ENCODE peak calls at places on chromosome 3, in four cellular contexts. Q is mesenchymal stem cell, S is colonic mucosa, G is A549. X is an unnamed sample.

GRCh38 chr3:119305271-119305670 is 11.1 kb downstream of the ARHGAP31 start:
- DNase-seq in Q (peak), S (no peak), G (no peak), X (no peak)

GRCh38 chr3:127749361-127749760 is 73.0 kb downstream of the MGLL start:
- DNase-seq in Q (no peak), S (no peak), G (no peak), X (no peak)

GRCh38 chr3:139930201-139930600 is 4.8 kb upstream of the CLSTN2 start:
- DNase-seq in Q (no peak), S (no peak), G (no peak), X (no peak)

GRCh38 chr3:12193485-12194165 is 34.9 kb upstream of the TIMP4 start:
- DNase-seq in Q (peak), S (peak), G (peak), X (peak)

GRCh38 chr3:196988241-196989029 is 19.8 kb upstream of the PIGZ start:
- DNase-seq in Q (no peak), S (peak), G (no peak), X (peak)

GRCh38 chr3:142318331-142318730 is 92.9 kb upstream of the GK5 start:
- DNase-seq in Q (no peak), S (no peak), G (no peak), X (no peak)

GRCh38 chr3:23203651-23204111 is 554 bp downstream of the UBE2E2 start:
- DNase-seq in Q (peak), S (peak), G (peak), X (peak)

GRCh38 chr3:32725721-32726120 is 40.7 kb downstream of the CNOT10 start:
- DNase-seq in Q (no peak), S (no peak), G (no peak), X (no peak)

GRCh38 chr3:171056528-171056927 is 30.0 kb upstream of the SLC2A2 start:
- DNase-seq in Q (peak), S (no peak), G (no peak), X (no peak)

GRCh38 chr3:154349223-154349622 is 24.9 kb upstream of the DHX36 start:
- DNase-seq in Q (no peak), S (no peak), G (no peak), X (no peak)

GRCh38 chr3:8451696-8452095 is 49.9 kb upstream of the LMCD1 start:
- DNase-seq in Q (no peak), S (no peak), G (no peak), X (no peak)

GRCh38 chr3:31953636-31954035 is 27.4 kb downstream of the OSBPL10 start:
- DNase-seq in Q (no peak), S (no peak), G (no peak), X (no peak)

GRCh38 chr3:106386050-106386449 is 517.2 kb upstream of the CBLB start:
- DNase-seq in Q (no peak), S (no peak), G (no peak), X (no peak)

GRCh38 chr3:136932978-136933812 is 24.6 kb upstream of the IL20RB start:
- DNase-seq in Q (no peak), S (no peak), G (no peak), X (no peak)

GRCh38 chr3:194727435-194728128 is 41.9 kb downstream of the FAM43A start:
- DNase-seq in Q (peak), S (no peak), G (no peak), X (no peak)

GRCh38 chr3:122497425-122497824 is 17.3 kb downstream of the KPNA1 start:
- DNase-seq in Q (peak), S (no peak), G (no peak), X (no peak)

GRCh38 chr3:189144645-189145044 is 27.1 kb upstream of the TPRG1 start:
- DNase-seq in Q (peak), S (peak), G (no peak), X (no peak)

GRCh38 chr3:66819993-66820501 is 178.1 kb upstream of the KBTBD8 start:
- DNase-seq in Q (no peak), S (no peak), G (no peak), X (no peak)

GRCh38 chr3:49869525-49870126 is at the start of gene CAMKV:
- DNase-seq in Q (no peak), S (no peak), G (no peak), X (no peak)
- H3K27ac ChIP-seq in Q (no peak), S (no peak), G (peak), X (no peak)

DNA sequence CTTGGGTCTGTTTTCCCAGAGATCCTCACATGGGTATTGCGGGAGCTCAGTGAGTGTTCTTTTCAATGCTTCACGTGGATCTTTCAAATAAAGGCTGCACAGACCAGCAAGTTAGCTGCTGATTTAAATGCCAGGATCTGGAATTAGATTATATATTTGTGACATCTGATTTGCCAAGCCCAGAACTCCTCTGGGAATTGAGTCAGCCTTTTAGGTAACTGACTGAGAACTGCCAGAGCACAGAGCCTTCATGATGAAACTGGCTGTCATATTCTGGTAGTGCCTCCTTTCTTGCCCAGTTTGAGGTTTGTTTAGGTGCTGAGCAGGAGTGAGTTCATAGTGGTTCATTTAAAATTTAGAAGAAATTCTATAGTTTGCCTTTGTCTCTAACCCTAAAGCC is 14.8 kb downstream of the EDEM1 start:
- DNase-seq in Q (no peak), S (no peak), G (no peak), X (no peak)
- H3K27ac ChIP-seq in Q (no peak), S (no peak), G (no peak), X (no peak)

GRCh38 chr3:17062736-17063135 is 178.0 kb downstream of the PLCL2 start:
- DNase-seq in Q (no peak), S (no peak), G (no peak), X (no peak)

GRCh38 chr3:17069754-17070153 is 185.0 kb downstream of the PLCL2 start:
- DNase-seq in Q (no peak), S (no peak), G (no peak), X (no peak)

GRCh38 chr3:17063591-17063990 is 178.8 kb downstream of the PLCL2 start:
- DNase-seq in Q (no peak), S (no peak), G (no peak), X (no peak)

GRCh38 chr3:17065315-17065714 is 180.6 kb downstream of the PLCL2 start:
- DNase-seq in Q (no peak), S (no peak), G (no peak), X (no peak)

DNA sequence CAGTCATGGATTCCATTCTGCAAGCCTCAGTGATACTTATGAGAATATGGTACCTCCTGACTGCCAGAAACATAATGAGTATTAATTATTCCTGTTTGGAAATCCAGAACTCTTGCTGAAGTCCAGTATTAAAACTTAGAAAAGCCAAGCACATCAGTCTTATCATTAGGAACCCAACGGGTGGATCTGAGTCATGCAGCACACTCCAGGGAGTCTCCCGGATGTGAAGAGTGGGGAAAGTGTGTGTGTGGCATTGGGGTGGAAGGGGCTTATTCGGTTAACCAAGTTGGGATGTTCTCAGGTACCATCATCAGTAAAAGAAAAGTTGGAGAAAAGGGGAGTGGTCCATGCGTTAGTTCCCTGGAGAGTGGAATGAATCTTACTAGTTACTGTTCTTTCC is 181.1 kb downstream of the PLCL2 start:
- DNase-seq in Q (no peak), S (no peak), G (no peak), X (no peak)
- H3K27ac ChIP-seq in Q (no peak), S (no peak), G (no peak), X (no peak)

GRCh38 chr3:100068758-100069345 is 45.4 kb downstream of the FILIP1L start:
- DNase-seq in Q (peak), S (peak), G (peak), X (peak)

GRCh38 chr3:100067589-100067988 is 46.7 kb downstream of the FILIP1L start:
- DNase-seq in Q (no peak), S (no peak), G (no peak), X (no peak)

GRCh38 chr3:100072328-100073048 is 41.8 kb downstream of the FILIP1L start:
- DNase-seq in Q (peak), S (no peak), G (no peak), X (no peak)

GRCh38 chr3:100073049-100073422 is 41.3 kb downstream of the FILIP1L start:
- DNase-seq in Q (no peak), S (no peak), G (no peak), X (no peak)

DNA sequence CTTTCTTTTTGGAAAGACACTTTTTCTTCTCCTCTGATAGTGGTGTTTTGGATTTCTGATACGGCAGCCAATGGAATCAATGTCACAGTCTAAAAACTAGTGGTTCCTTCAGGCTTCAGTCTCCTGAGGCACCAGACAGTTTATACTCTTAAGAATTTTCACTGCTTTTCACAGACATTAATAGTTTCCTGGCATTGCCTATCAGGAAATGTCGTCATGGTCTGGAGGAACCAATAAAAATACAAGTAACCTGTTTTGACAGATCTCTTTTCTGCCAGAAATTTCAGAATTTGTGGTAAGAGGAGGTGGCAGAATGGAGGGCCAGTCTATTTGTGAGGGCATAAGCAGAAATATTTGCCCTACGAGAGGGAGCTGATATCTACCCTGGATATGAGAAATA is 44.8 kb downstream of the FILIP1L start:
- DNase-seq in Q (no peak), S (no peak), G (no peak), X (no peak)
- H3K27ac ChIP-seq in Q (no peak), S (no peak), G (no peak), X (peak)

GRCh38 chr3:179182892-179183291 is 34.7 kb downstream of the PIK3CA start:
- DNase-seq in Q (no peak), S (no peak), G (no peak), X (no peak)
- H3K27ac ChIP-seq in Q (no peak), S (no peak), G (no peak), X (peak)

DNA sequence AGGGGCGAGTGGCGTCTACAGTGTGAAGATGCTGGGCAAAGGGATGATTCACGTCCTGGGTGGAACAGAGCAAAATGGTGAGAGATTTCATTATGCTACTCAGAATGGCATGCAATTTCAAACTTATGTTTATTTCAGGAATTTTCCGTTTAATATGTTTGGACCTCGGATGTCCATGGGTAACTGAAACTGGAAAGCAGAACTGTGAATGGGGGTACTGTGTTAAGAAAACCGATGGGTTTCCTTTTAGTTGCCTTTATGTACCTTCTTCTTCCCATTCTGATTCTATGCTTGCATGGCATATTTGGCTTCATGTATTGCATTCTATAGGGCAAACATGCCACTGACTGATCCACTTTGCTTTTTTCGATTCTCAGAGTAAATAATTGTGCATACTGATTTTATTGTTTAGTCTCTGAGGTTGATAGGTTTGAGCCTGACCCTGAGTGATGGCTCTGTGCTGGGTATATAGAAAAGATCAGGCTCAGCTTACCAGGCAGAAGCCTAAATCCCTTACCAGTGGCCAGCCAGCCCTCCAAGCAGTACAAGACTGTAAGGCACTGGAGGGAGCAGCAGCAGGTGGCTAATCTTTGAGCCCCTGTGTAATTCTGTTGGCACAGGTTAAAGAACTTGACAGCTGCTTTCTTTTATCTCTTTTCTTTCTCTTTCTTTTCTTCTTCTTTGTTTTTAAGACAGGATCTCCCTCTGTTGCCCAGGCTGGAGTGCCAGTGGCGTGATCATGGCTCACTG is 4.5 kb downstream of the QTRT2 start:
- DNase-seq in Q (no peak), S (no peak), G (no peak), X (no peak)
- H3K27ac ChIP-seq in Q (no peak), S (no peak), G (no peak), X (no peak)

DNA sequence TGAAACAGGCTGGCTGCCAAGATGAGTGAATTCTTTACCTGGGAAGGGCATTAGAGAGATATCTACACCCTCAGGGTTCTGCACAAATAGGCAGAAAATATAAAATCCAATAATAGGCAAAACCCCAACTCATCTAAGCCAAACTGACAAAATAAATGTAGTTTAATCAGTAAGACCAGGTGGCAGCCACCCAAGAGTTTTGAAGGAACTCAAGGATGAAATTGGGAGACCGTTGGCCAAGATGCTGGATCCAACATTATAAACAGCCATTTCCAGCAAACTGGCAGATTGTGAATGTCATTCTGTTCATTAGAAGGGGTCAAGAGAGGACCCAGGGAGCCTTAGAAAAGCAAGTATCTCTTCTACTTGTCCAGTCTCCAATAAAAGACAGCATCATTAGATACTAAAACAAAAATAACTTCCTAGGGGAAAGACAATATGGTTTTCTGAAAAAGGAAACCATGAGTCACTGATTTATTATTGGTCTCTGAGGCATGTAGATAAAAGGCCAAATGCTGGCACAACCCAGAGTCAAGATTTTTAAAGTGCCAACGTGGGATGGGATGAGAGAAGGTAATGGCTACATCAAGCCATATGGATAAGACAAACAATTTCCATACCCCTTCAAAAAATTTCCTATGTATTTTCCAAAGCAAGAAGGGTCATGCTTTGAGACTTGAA is 67.9 kb downstream of the GADL1 start:
- DNase-seq in Q (no peak), S (no peak), G (no peak), X (no peak)
- H3K27ac ChIP-seq in Q (no peak), S (no peak), G (no peak), X (peak)

GRCh38 chr3:13507791-13508339 is 27.8 kb downstream of the HDAC11 start:
- DNase-seq in Q (peak), S (no peak), G (no peak), X (no peak)
- H3K27ac ChIP-seq in Q (no peak), S (no peak), G (peak), X (no peak)